ENCODE peak calls at places on chromosome 20, in five cellular contexts. F, K, B, R and A are unnamed samples.

GRCh38 chr20:21019468-21019830 is 86.7 kb downstream of the LINC00237 start:
- DNase-seq in K (no peak), B (no peak), F (no peak), R (no peak), A (no peak)

GRCh38 chr20:10445758-10446157 is 10.7 kb downstream of the SLX4IP start:
- DNase-seq in R (no peak), K (no peak), B (no peak), F (no peak), A (no peak)

GRCh38 chr20:62727584-62728027 is 19.0 kb downstream of the NTSR1 start:
- DNase-seq in F (no peak), B (no peak), R (no peak), K (no peak), A (no peak)

GRCh38 chr20:57460781-57461465 is 64.0 kb downstream of the CTCFL start:
- DNase-seq in B (no peak), K (no peak), R (no peak), F (no peak), A (no peak)

GRCh38 chr20:1505361-1505760 is 14.1 kb upstream of the SIRPB2 start:
- DNase-seq in B (peak), K (no peak), F (no peak), R (no peak), A (no peak)

GRCh38 chr20:13644010-13644409 is 5.3 kb upstream of the TASP1 start:
- DNase-seq in R (no peak), K (no peak), B (no peak), F (no peak), A (no peak)

GRCh38 chr20:63612276-63612931 is 14.5 kb downstream of the GMEB2 start:
- DNase-seq in K (no peak), R (no peak), B (no peak), F (no peak), A (no peak)

GRCh38 chr20:53660078-53660909 is 66.7 kb upstream of the ZNF217 start:
- DNase-seq in K (no peak), F (peak), R (no peak), B (no peak), A (peak)

GRCh38 chr20:50348118-50348517 is 157.5 kb downstream of the CEBPB start:
- DNase-seq in R (no peak), K (no peak), B (no peak), F (no peak), A (no peak)

GRCh38 chr20:51767867-51768758 is at the start of gene ATP9A:
- DNase-seq in K (peak), F (no peak), B (no peak), R (peak), A (peak)

GRCh38 chr20:63873477-63873971 is 8.5 kb downstream of the TPD52L2 start:
- DNase-seq in F (peak), R (no peak), K (no peak), B (peak), A (no peak)

GRCh38 chr20:8265588-8265987 is 133.5 kb downstream of the PLCB1 start:
- DNase-seq in K (no peak), F (no peak), B (no peak), R (no peak), A (no peak)

GRCh38 chr20:16701296-16701695 is 28.5 kb upstream of the SNRPB2 start:
- DNase-seq in B (no peak), R (peak), K (no peak), F (no peak), A (no peak)

GRCh38 chr20:38007526-38007925 is 25.7 kb downstream of the TTI1 start:
- DNase-seq in R (no peak), K (no peak), B (no peak), F (no peak), A (no peak)

GRCh38 chr20:9617940-9618339 is 103.5 kb downstream of the LAMP5 start:
- DNase-seq in K (peak), R (no peak), F (no peak), B (peak), A (no peak)

GRCh38 chr20:34324541-34324940 is 21.4 kb upstream of the AHCY start:
- DNase-seq in R (no peak), K (no peak), F (no peak), B (no peak), A (no peak)

GRCh38 chr20:57317316-57317788 is 12.3 kb upstream of the SPO11 start:
- DNase-seq in K (no peak), R (no peak), B (no peak), F (no peak), A (no peak)

GRCh38 chr20:58277578-58278344 is 31.8 kb upstream of the RAB22A start:
- DNase-seq in F (no peak), R (no peak), K (no peak), B (no peak), A (no peak)

GRCh38 chr20:63854766-63855362 is 6.4 kb upstream of the ABHD16B start:
- DNase-seq in F (no peak), B (no peak), K (no peak), R (no peak), A (no peak)

GRCh38 chr20:9147553-9148024 is 78.7 kb downstream of the PLCB4 start:
- DNase-seq in B (peak), F (no peak), R (no peak), K (no peak), A (peak)

GRCh38 chr20:35947489-35947888 is 6.8 kb downstream of the SCAND1 start:
- DNase-seq in F (peak), B (peak), R (peak), K (no peak), A (peak)

GRCh38 chr20:14093652-14094051 is 98.3 kb downstream of the MACROD2 start:
- DNase-seq in R (no peak), F (no peak), K (peak), B (no peak), A (no peak)

GRCh38 chr20:48818031-48818370 is 9.8 kb downstream of the PREX1 start:
- DNase-seq in F (no peak), B (no peak), K (no peak), R (no peak), A (no peak)

GRCh38 chr20:42686057-42686456 is 503.6 kb downstream of the PTPRT start:
- DNase-seq in K (no peak), B (no peak), R (no peak), F (no peak), A (no peak)

GRCh38 chr20:5056801-5057599 is 55.7 kb upstream of the SLC23A2 start:
- DNase-seq in F (peak), R (peak), B (peak), K (no peak), A (peak)

GRCh38 chr20:50655325-50655880 is 35.9 kb downstream of the RIPOR3 start:
- DNase-seq in K (no peak), F (no peak), R (no peak), B (peak), A (no peak)

GRCh38 chr20:8414611-8415274 is 282.7 kb downstream of the PLCB1 start:
- DNase-seq in B (peak), K (peak), R (no peak), F (no peak), A (no peak)

GRCh38 chr20:62303327-62304226 is 780 bp downstream of the ADRM1 start:
- DNase-seq in F (peak), K (no peak), R (peak), B (no peak), A (peak)

GRCh38 chr20:20744170-20744725 is 31.8 kb upstream of the RALGAPA2 start:
- DNase-seq in B (no peak), F (no peak), K (peak), R (no peak), A (no peak)

GRCh38 chr20:59810376-59811187 is 122.9 kb downstream of the SYCP2 start:
- DNase-seq in K (no peak), F (no peak), B (no peak), R (no peak), A (no peak)

GRCh38 chr20:57595041-57596030 is 24.9 kb downstream of the ZBP1 start:
- DNase-seq in B (no peak), R (no peak), F (no peak), K (no peak), A (no peak)

GRCh38 chr20:10563935-10564492 is 109.8 kb downstream of the JAG1 start:
- DNase-seq in F (no peak), K (no peak), B (no peak), R (no peak), A (no peak)

GRCh38 chr20:8964944-8965562 is 103.8 kb upstream of the PLCB4 start:
- DNase-seq in F (no peak), B (no peak), K (no peak), R (no peak), A (no peak)

GRCh38 chr20:47735412-47736400 is 49.6 kb downstream of the SULF2 start:
- DNase-seq in B (no peak), R (no peak), F (no peak), K (no peak), A (no peak)

GRCh38 chr20:3459881-3460307 is 10.9 kb upstream of the ATRN start:
- DNase-seq in R (no peak), K (no peak), B (no peak), F (no peak), A (no peak)